ENCODE peak calls at places on chromosome 9, in five cellular contexts. O is uterus; P is naive thymus-derived CD8-positive, alpha-beta T cell; Y is GM03348; X is GM13977. T is an unnamed sample.

GRCh38 chr9:133759146-133759900 is 21.2 kb upstream of the SARDH start:
- DNase-seq in Y (no peak), P (no peak), X (no peak), O (no peak), T (peak)

GRCh38 chr9:116365056-116365471 is 211.5 kb downstream of the PAPPA start:
- DNase-seq in Y (peak), P (no peak), X (no peak), O (peak), T (peak)

GRCh38 chr9:88578486-88579362 is 43.7 kb downstream of the NXNL2 start:
- DNase-seq in X (peak), P (peak), O (peak), Y (peak), T (peak)

GRCh38 chr9:37300620-37301368 is 121.7 kb upstream of the GRHPR start:
- DNase-seq in Y (peak), O (no peak), P (no peak), X (no peak), T (no peak)

GRCh38 chr9:105994970-105995369 is 300.6 kb downstream of the TMEM38B start:
- DNase-seq in Y (no peak), O (no peak), X (no peak), P (no peak), T (no peak)

GRCh38 chr9:111481885-111482636 is 2.1 kb downstream of the ECPAS start:
- DNase-seq in Y (no peak), O (no peak), P (no peak), X (no peak), T (no peak)

GRCh38 chr9:114434878-114435311 is 47.1 kb upstream of the AKNA start:
- DNase-seq in X (peak), Y (peak), P (no peak), O (no peak), T (no peak)

GRCh38 chr9:91426123-91426745 is 2.6 kb upstream of the NFIL3 start:
- DNase-seq in O (no peak), X (peak), P (no peak), Y (peak), T (no peak)

GRCh38 chr9:71355884-71356283 is 234.5 kb upstream of the TRPM3 start:
- DNase-seq in X (no peak), Y (no peak), P (no peak), O (no peak), T (no peak)

GRCh38 chr9:136189394-136190236 is 15.3 kb downstream of the LHX3 start:
- DNase-seq in Y (no peak), P (no peak), X (no peak), O (no peak), T (no peak)

GRCh38 chr9:94002316-94003140 is 47.4 kb upstream of the BARX1 start:
- DNase-seq in O (no peak), X (peak), P (no peak), Y (peak), T (peak)

GRCh38 chr9:121529237-121529987 is 29.8 kb upstream of the GGTA1 start:
- DNase-seq in O (peak), P (no peak), X (no peak), Y (peak), T (peak)

GRCh38 chr9:79408617-79409016 is 163.1 kb upstream of the TLE4 start:
- DNase-seq in O (no peak), P (no peak), X (no peak), Y (peak), T (no peak)

GRCh38 chr9:100020121-100020780 is 78.5 kb downstream of the ERP44 start:
- DNase-seq in X (no peak), O (no peak), P (no peak), Y (no peak), T (no peak)

GRCh38 chr9:21413089-21414023 is 4.4 kb downstream of the IFNA8 start:
- DNase-seq in X (no peak), O (no peak), Y (no peak), P (no peak), T (no peak)

GRCh38 chr9:6552033-6552737 is 93.3 kb downstream of the GLDC start:
- DNase-seq in Y (no peak), P (no peak), X (no peak), O (no peak), T (no peak)

GRCh38 chr9:80175286-80175906 is 603.6 kb downstream of the TLE4 start:
- DNase-seq in P (no peak), Y (peak), O (no peak), X (no peak), T (peak)

GRCh38 chr9:16726718-16727451 is 143.6 kb downstream of the BNC2 start:
- DNase-seq in Y (peak), X (peak), O (peak), P (no peak), T (peak)

GRCh38 chr9:27539479-27540441 is 10.1 kb upstream of the MOB3B start:
- DNase-seq in P (no peak), X (no peak), Y (peak), O (peak), T (peak)

GRCh38 chr9:7844283-7844682 is 44.7 kb upstream of the DMAC1 start:
- DNase-seq in O (no peak), Y (no peak), P (no peak), X (no peak), T (peak)

GRCh38 chr9:127953768-127954505 is 16.3 kb upstream of the DPM2 start:
- DNase-seq in Y (no peak), P (no peak), O (no peak), X (no peak), T (no peak)

GRCh38 chr9:136031741-136032638 is 63.1 kb downstream of the NACC2 start:
- DNase-seq in O (no peak), P (no peak), X (no peak), Y (peak), T (no peak)

GRCh38 chr9:110330484-110331115 is 7.1 kb downstream of the TXNDC8 start:
- DNase-seq in X (no peak), Y (peak), O (no peak), P (no peak), T (no peak)

GRCh38 chr9:21455320-21455719 is 15.1 kb downstream of the IFNA1 start:
- DNase-seq in X (peak), Y (peak), P (peak), O (no peak), T (no peak)

GRCh38 chr9:118991366-118992285 is 377.6 kb downstream of the BRINP1 start:
- DNase-seq in P (no peak), Y (no peak), O (no peak), X (no peak), T (no peak)

GRCh38 chr9:127184641-127185040 is 62.2 kb upstream of the ANGPTL2 start:
- DNase-seq in O (no peak), P (no peak), Y (no peak), X (no peak), T (no peak)

GRCh38 chr9:75087279-75087823 is 604 bp downstream of the NMRK1 start:
- DNase-seq in O (peak), Y (peak), P (peak), X (no peak), T (peak)

GRCh38 chr9:5866685-5867084 is 24.0 kb upstream of the MLANA start:
- DNase-seq in Y (no peak), P (no peak), X (no peak), O (no peak), T (no peak)

GRCh38 chr9:117434568-117434967 is 19.7 kb upstream of the ASTN2 start:
- DNase-seq in P (no peak), O (no peak), X (no peak), Y (no peak), T (no peak)

GRCh38 chr9:114375386-114375785 is 12.4 kb downstream of the AKNA start:
- DNase-seq in P (no peak), O (no peak), X (no peak), Y (no peak), T (no peak)

GRCh38 chr9:101148344-101148743 is 119.8 kb downstream of the PLPPR1 start:
- DNase-seq in X (no peak), P (no peak), Y (no peak), O (no peak), T (no peak)

GRCh38 chr9:130110596-130111021 is 56.9 kb downstream of the GPR107 start:
- DNase-seq in P (no peak), X (no peak), O (peak), Y (no peak), T (no peak)

T was measured in mucosa of gallbladder.